ENCODE peak calls at places on chromosomes 12 and 14, in nine cellular contexts. P is endothelial cell of umbilical vein; R is pancreas; B is left ventricle myocardium inferior; S is HepG2; Z is tibial artery; W is CD4-positive, alpha-beta T cell; F is cardiac muscle cell; G is MM.1S. Y is an unnamed sample.

GRCh38 chr12:13817131-13817530 is 164.3 kb downstream of the GRIN2B start:
- DNase-seq in P (no peak), R (no peak), B (no peak), S (no peak), Z (peak; percentile 30), W (no peak), F (peak; percentile 2), G (no peak), Y (peak; percentile 66)

GRCh38 chr14:99118946-99119345 is 153.1 kb downstream of the BCL11B start:
- DNase-seq in P (no peak), R (no peak), B (no peak), S (no peak), Z (no peak), W (no peak), F (no peak), G (no peak), Y (peak; percentile 13)

GRCh38 chr12:5301539-5301938 is 130.4 kb upstream of the NTF3 start:
- DNase-seq in P (no peak), R (no peak), B (no peak), S (no peak), Z (no peak), W (no peak), F (no peak), G (no peak), Y (no peak)

GRCh38 chr12:69932154-69932553 is 107.1 kb downstream of the MYRFL start:
- DNase-seq in P (peak; percentile 11), R (no peak), B (no peak), S (no peak), Z (no peak), W (no peak), F (no peak), G (no peak), Y (no peak)

GRCh38 chr12:56931474-56931978 is 2.7 kb downstream of the SDR9C7 start:
- DNase-seq in P (peak; percentile 5), R (no peak), B (no peak), S (peak; percentile 27), Z (no peak), W (no peak), F (peak; percentile 92), G (no peak), Y (no peak)

GRCh38 chr14:104717137-104717536 is 6.9 kb upstream of the ADSS1 start:
- DNase-seq in P (no peak), R (no peak), B (no peak), S (no peak), Z (no peak), W (no peak), F (no peak), G (no peak), Y (no peak)

GRCh38 chr12:124863409-124864325 is at the start of gene SCARB1:
- DNase-seq in P (peak; percentile 71), R (peak; percentile 91), B (peak; percentile 83), S (peak; percentile 66), Z (peak; percentile 69), W (peak; percentile 56), F (peak; percentile 89), G (peak; percentile 65), Y (peak; percentile 75)

GRCh38 chr14:105974902-105975301 is 448.5 kb downstream of the TMEM121 start:
- DNase-seq in P (no peak), R (no peak), B (no peak), S (peak; percentile 39), Z (no peak), W (peak; percentile 53), F (no peak), G (no peak), Y (no peak)

GRCh38 chr12:108193922-108194321 is 64.8 kb downstream of the WSCD2 start:
- DNase-seq in P (peak; percentile 21), R (no peak), B (no peak), S (peak; percentile 9), Z (no peak), W (no peak), F (peak; percentile 36), G (peak; percentile 29), Y (no peak)

GRCh38 chr12:71170456-71170855 is 12.7 kb upstream of the TSPAN8 start:
- DNase-seq in P (no peak), R (no peak), B (no peak), S (no peak), Z (no peak), W (no peak), F (no peak), G (no peak), Y (no peak)

GRCh38 chr12:95998611-95999300 is 2.6 kb upstream of the HAL start:
- DNase-seq in P (peak; percentile 68), R (no peak), B (no peak), S (peak; percentile 65), Z (no peak), W (peak; percentile 15), F (peak; percentile 74), G (peak; percentile 86), Y (no peak)

GRCh38 chr12:3727877-3728632 is 24.9 kb downstream of the CRACR2A start:
- DNase-seq in P (no peak), R (no peak), B (no peak), S (no peak), Z (no peak), W (no peak), F (peak; percentile 84), G (no peak), Y (no peak)

GRCh38 chr14:95998656-95999055 is 40.5 kb upstream of the C14orf132 start:
- DNase-seq in P (no peak), R (no peak), B (no peak), S (no peak), Z (no peak), W (no peak), F (peak; percentile 62), G (no peak), Y (no peak)

GRCh38 chr12:105587237-105587636 is 256.7 kb downstream of the C12orf75 start:
- DNase-seq in P (peak; percentile 94), R (no peak), B (no peak), S (no peak), Z (no peak), W (no peak), F (no peak), G (no peak), Y (no peak)

GRCh38 chr12:96034631-96035282 is 630 bp downstream of the LTA4H start:
- DNase-seq in P (peak; percentile 52), R (no peak), B (no peak), S (peak; percentile 22), Z (peak; percentile 25), W (no peak), F (peak; percentile 43), G (no peak), Y (no peak)

DNA sequence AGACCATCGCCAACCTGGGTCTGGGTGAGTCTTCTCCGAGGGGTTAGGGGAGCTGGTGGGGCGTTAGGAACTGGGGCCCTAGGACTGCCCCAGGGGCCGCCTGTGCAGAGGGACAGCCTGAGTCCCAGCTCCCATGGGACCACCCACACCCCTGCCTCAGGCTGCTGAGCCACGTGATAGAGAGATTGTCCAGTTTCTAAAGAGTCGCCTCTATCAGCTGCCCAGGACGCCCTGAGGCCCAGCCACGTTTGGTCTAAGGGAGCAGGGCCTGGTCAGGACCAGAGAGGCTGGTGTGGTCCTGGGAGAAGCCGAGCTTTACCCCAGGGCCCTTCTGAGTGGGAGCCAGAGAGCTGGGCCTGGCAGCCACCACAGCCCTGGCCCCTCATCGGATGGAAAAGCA is 107.1 kb downstream of the LGMN start:
- DNase-seq in P (no peak), R (no peak), B (no peak), S (no peak), Z (no peak), W (no peak), F (no peak), G (no peak), Y (no peak)
- H3K27ac ChIP-seq in P (no peak overlapping the region), R (no peak overlapping the region), B (no peak overlapping the region), S (no peak overlapping the region), Z (no peak overlapping the region), W (no peak overlapping the region), F (no peak overlapping the region), G (no peak overlapping the region), Y (no peak overlapping the region)

GRCh38 chr12:27190761-27191160 is 53.3 kb upstream of the STK38L start:
- DNase-seq in P (peak; percentile 29), R (no peak), B (no peak), S (no peak), Z (no peak), W (no peak), F (peak; percentile 79), G (no peak), Y (no peak)
- H3K27ac ChIP-seq in P (no peak overlapping the region), R (peak overlapping the region; percentile 53), B (peak overlapping the region; percentile 85), S (no peak overlapping the region), Z (peak overlapping the region; percentile 83), W (no peak overlapping the region), F (no peak overlapping the region), G (no peak overlapping the region), Y (peak overlapping the region; percentile 89)

GRCh38 chr14:91173221-91173670 is 59.4 kb downstream of the DGLUCY start:
- DNase-seq in P (peak; percentile 74), R (peak; percentile 86), B (peak; percentile 80), S (peak; percentile 62), Z (peak; percentile 84), W (peak; percentile 71), F (peak; percentile 86), G (peak; percentile 43), Y (peak; percentile 82)

GRCh38 chr14:91169951-91170350 is 56.1 kb downstream of the DGLUCY start:
- DNase-seq in P (no peak), R (no peak), B (no peak), S (no peak), Z (no peak), W (no peak), F (no peak), G (no peak), Y (no peak)

GRCh38 chr14:91167380-91167770 is 53.5 kb downstream of the DGLUCY start:
- DNase-seq in P (no peak), R (peak; percentile 48), B (no peak), S (no peak), Z (no peak), W (no peak), F (no peak), G (no peak), Y (no peak)

GRCh38 chr14:91171291-91171690 is 57.4 kb downstream of the DGLUCY start:
- DNase-seq in P (no peak), R (no peak), B (peak; percentile 76), S (no peak), Z (no peak), W (no peak), F (no peak), G (no peak), Y (no peak)

DNA sequence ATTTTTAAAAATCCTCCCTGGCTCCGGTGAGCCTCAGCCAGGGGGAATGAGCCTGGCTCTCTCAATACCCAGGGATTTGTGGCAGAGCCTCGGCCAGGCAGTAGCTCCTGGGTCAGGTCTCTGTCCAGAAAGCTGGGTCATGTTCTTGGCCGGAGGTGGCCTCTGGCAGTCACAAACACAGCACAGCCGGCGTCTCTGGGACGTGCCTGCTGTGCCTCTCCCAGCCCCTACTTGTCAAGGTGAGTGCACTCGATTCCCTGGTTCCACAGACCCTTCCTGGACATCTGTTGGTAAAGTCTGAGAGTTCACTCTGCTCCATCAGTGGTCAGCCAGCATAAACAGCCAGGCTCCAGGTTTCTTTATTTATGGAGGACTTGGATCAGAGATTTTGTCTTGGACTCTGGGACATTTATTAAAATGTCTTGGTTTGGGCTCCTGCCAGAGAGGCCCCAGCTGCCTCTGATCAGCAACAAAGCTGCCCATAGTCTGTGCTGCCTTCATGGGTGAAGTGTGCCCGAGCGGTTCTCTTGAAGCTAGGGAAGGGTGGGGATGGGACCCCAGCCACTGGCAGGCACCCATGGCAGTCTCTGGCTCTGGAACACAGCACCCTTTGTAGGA is 56.7 kb downstream of the DGLUCY start:
- DNase-seq in P (peak; percentile 13), R (no peak), B (peak; percentile 52), S (no peak), Z (no peak), W (no peak), F (peak; percentile 17), G (no peak), Y (no peak)
- H3K27ac ChIP-seq in P (no peak overlapping the region), R (no peak overlapping the region), B (peak overlapping the region; percentile 82), S (no peak overlapping the region), Z (peak overlapping the region; percentile 45), W (no peak overlapping the region), F (no peak overlapping the region), G (no peak overlapping the region), Y (peak overlapping the region; percentile 60)

GRCh38 chr12:49939707-49940106 is 10.8 kb upstream of the AQP2 start:
- DNase-seq in P (no peak), R (no peak), B (no peak), S (no peak), Z (no peak), W (no peak), F (no peak), G (no peak), Y (no peak)
- H3K27ac ChIP-seq in P (no peak overlapping the region), R (peak overlapping the region; percentile 10), B (no peak overlapping the region), S (no peak overlapping the region), Z (no peak overlapping the region), W (no peak overlapping the region), F (no peak overlapping the region), G (no peak overlapping the region), Y (no peak overlapping the region)

Y was measured in right atrium auricular region.